ENCODE peak calls at places on chromosomes 7 and 10, in eight cellular contexts. X, J, E, M, Q, T, C and L are unnamed samples. For H3K27me3, the result is how much of the 10 kb centered on the place peaks cover.

GRCh38 chr7:64494912-64495461 is 67.9 kb downstream of the ZNF680 start:
- DNase-seq in X (no peak), J (no peak), E (no peak), M (no peak), Q (no peak), T (no peak), C (no peak), L (no peak)

GRCh38 chr10:51076442-51076841 is 2.2 kb downstream of the PRKG1 start:
- DNase-seq in X (no peak), J (no peak), E (no peak), M (no peak), Q (no peak), T (no peak), C (no peak), L (no peak)

GRCh38 chr7:82778021-82778420 is 334.4 kb upstream of the CACNA2D1 start:
- DNase-seq in X (no peak), J (no peak), E (no peak), M (no peak), Q (peak), T (no peak), C (no peak), L (no peak)

GRCh38 chr10:72171175-72171630 is 44.6 kb upstream of the ANAPC16 start:
- DNase-seq in X (peak), J (no peak), E (no peak), M (peak), Q (peak), T (peak), C (no peak), L (peak)

GRCh38 chr10:43965033-43965917 is 316.6 kb upstream of the ZNF32 start:
- DNase-seq in X (no peak), J (peak), E (peak), M (no peak), Q (peak), T (peak), C (no peak), L (peak)

GRCh38 chr10:52308251-52309031 is 5.6 kb upstream of the DKK1 start:
- DNase-seq in X (peak), J (no peak), E (peak), M (peak), Q (peak), T (peak), C (no peak), L (peak)

GRCh38 chr7:32670105-32670504 is 174.8 kb downstream of the AVL9 start:
- DNase-seq in X (peak), J (no peak), E (no peak), M (no peak), Q (peak), T (peak), C (no peak), L (peak)

GRCh38 chr10:86391986-86392722 is 25.6 kb upstream of the GRID1 start:
- DNase-seq in X (no peak), J (peak), E (peak), M (no peak), Q (no peak), T (no peak), C (no peak), L (no peak)

GRCh38 chr7:98211221-98211675 is at the start of gene BHLHA15:
- DNase-seq in X (peak), J (no peak), E (no peak), M (peak), Q (no peak), T (no peak), C (no peak), L (no peak)

GRCh38 chr10:61936770-61937169 is 35.3 kb downstream of the ARID5B start:
- DNase-seq in X (no peak), J (no peak), E (no peak), M (no peak), Q (no peak), T (no peak), C (no peak), L (no peak)

GRCh38 chr10:61937631-61938284 is 36.3 kb downstream of the ARID5B start:
- DNase-seq in X (no peak), J (no peak), E (no peak), M (no peak), Q (peak), T (peak), C (no peak), L (no peak)

GRCh38 chr10:61942997-61943457 is 41.5 kb downstream of the ARID5B start:
- DNase-seq in X (no peak), J (no peak), E (no peak), M (no peak), Q (peak), T (peak), C (no peak), L (peak)

GRCh38 chr10:61941202-61941651 is 39.7 kb downstream of the ARID5B start:
- DNase-seq in X (no peak), J (no peak), E (no peak), M (no peak), Q (no peak), T (no peak), C (no peak), L (no peak)

GRCh38 chr10:61939575-61940301 is 38.2 kb downstream of the ARID5B start:
- DNase-seq in X (no peak), J (no peak), E (no peak), M (no peak), Q (peak), T (peak), C (no peak), L (peak)
- H3K27ac ChIP-seq in X (peak), J (peak), E (no peak), M (peak), Q (peak), T (peak), C (peak), L (peak)

DNA sequence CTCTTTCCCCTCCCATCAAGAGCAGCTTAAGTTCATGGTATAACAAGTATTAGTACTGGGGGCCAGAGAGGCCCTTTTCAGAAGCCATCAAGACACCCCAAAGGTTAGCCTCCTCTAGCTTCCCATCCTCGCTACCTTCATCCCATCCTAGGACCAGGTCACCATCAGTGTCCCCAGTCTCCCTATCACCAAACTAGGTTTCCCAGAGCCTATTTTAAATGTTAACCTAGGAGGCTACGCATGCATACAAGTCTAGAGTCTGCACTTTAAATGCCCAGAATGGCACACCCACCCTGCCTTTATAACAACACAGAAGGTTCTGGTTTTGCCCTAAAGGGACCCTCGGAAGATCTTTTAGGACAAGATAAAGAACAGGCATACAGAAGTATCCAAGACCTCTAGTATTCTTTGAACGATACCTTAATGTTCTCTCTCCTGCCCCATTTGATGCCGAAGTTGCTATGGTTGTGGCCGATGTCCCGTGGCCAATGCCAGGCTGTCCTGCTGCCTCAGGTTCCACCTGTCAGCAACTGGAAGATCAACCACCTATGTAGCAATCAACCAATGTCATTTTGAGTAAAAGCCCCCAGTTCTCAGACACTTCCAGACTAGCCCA is 2.2 kb downstream of the GPRIN2 start:
- DNase-seq in X (no peak), J (no peak), E (no peak), M (no peak), Q (no peak), T (no peak), C (no peak), L (no peak)
- H3K27me3 ChIP-seq in X (under half), J (under half), E (under half), M (under half), Q (half or more), T (under half), C (under half), L (under half)

DNA sequence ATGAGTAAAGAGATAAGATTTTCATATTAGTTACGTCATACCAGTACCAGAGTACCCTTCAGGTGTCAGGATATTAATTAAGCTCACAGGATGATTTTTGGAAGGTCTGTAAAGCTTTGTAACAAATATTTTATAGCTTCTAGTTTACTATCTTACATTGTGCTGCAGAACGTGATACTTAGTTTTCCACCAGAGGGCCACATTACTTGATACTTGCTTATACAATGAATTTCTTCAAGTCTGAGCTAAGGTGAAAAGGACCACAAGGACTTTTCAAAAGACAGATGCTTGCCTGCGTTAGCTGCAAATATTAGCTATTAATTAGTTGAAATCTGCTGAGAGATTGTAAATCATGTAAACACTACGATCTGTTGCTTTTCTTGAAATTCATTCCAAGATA is 12.2 kb downstream of the FOXP2 start:
- DNase-seq in X (peak), J (no peak), E (no peak), M (no peak), Q (peak), T (peak), C (no peak), L (peak)
- TF ChIP-seq CTCF in X (peak), J (no peak), E (peak), M (no peak), Q (peak), T (peak), C (peak), L (peak)

GRCh38 chr7:74372060-74372408 is 81.7 kb upstream of the GTF2IRD1 start:
- DNase-seq in X (no peak), J (no peak), E (no peak), M (no peak), Q (no peak), T (no peak), C (no peak), L (no peak)
- H3K27ac ChIP-seq in X (no peak), J (peak), E (peak), M (no peak), Q (no peak), T (no peak), C (peak), L (no peak)

DNA sequence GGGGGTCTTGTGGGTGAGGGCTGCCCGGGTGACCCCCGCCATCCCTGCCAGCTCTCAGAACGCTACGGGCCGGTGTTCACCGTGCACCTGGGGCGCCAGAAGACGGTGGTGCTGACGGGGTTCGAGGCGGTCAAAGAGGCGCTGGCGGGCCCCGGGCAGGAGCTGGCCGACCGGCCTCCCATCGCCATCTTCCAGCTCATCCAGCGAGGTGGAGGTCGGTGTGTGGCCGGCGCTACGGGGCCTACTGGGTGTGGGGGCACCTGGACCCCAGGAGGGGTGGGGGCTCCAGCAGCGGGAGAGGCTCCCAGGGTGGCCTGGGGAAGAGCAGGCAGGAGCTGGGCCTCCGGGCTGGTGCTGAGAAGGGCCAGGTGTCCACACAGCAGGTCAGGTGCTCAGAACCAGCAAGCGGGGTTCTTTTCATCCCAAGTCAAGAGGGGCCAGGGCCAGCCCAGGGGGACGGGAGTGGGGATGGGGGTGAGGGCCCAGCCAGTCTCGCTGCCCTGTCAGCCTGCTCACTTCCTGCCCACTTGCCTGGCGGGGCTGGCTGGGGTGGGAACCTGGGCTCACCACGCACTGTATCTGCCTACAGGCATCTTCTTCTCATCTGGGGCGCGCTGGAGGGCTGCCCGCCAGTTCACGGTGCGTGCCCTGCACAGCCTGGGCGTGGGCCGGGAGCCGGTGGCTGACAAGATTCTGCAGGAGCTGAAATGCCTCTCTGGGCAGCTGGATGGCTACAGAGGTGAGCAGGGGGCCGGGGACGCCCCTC is 1.6 kb downstream of the CYP2W1 start:
- DNase-seq in X (no peak), J (no peak), E (no peak), M (no peak), Q (no peak), T (no peak), C (no peak), L (no peak)
- H3K27me3 ChIP-seq in X (under half), J (under half), E (under half), M (under half), Q (under half), T (under half), C (under half), L (under half)